ENCODE peak calls at places on chromosomes 11 and 22, in ten cellular contexts. One of them, this sample, is unnamed.

GRCh38 chr22:34390400-34390799 is 470.1 kb upstream of the LARGE1 start:
- DNase-seq in right atrium auricular region: no peak
- DNase-seq in NB4: no peak
- DNase-seq in cardiac fibroblast: no peak
- DNase-seq in RWPE1: no peak
- DNase-seq in MCF 10A: no peak
- DNase-seq in neural crest cell: no peak
- DNase-seq in epithelial cell of esophagus: no peak
- DNase-seq in IMR-90: no peak
- DNase-seq in astrocyte of the spinal cord: no peak
- DNase-seq in this sample: no peak

GRCh38 chr11:41031571-41032060 is 427.8 kb downstream of the LRRC4C start:
- DNase-seq in right atrium auricular region: no peak
- DNase-seq in NB4: no peak
- DNase-seq in cardiac fibroblast: no peak
- DNase-seq in RWPE1: no peak
- DNase-seq in MCF 10A: no peak
- DNase-seq in neural crest cell: no peak
- DNase-seq in epithelial cell of esophagus: no peak
- DNase-seq in IMR-90: no peak
- DNase-seq in astrocyte of the spinal cord: no peak
- DNase-seq in this sample: no peak

GRCh38 chr11:71364176-71364671 is 84.0 kb downstream of the DHCR7 start:
- DNase-seq in right atrium auricular region: no peak
- DNase-seq in NB4: no peak
- DNase-seq in cardiac fibroblast: no peak
- DNase-seq in RWPE1: no peak
- DNase-seq in MCF 10A: no peak
- DNase-seq in neural crest cell: no peak
- DNase-seq in epithelial cell of esophagus: no peak
- DNase-seq in IMR-90: no peak
- DNase-seq in astrocyte of the spinal cord: no peak
- DNase-seq in this sample: no peak

GRCh38 chr11:36071917-36072500 is 128.1 kb downstream of the LDLRAD3 start:
- DNase-seq in right atrium auricular region: no peak
- DNase-seq in NB4: no peak
- DNase-seq in cardiac fibroblast: no peak
- DNase-seq in RWPE1: no peak
- DNase-seq in MCF 10A: no peak
- DNase-seq in neural crest cell: no peak
- DNase-seq in epithelial cell of esophagus: no peak
- DNase-seq in IMR-90: no peak
- DNase-seq in astrocyte of the spinal cord: no peak
- DNase-seq in this sample: no peak

GRCh38 chr11:48168815-48169214 is 47.8 kb upstream of the OR4B1 start:
- DNase-seq in right atrium auricular region: no peak
- DNase-seq in NB4: no peak
- DNase-seq in cardiac fibroblast: no peak
- DNase-seq in RWPE1: no peak
- DNase-seq in MCF 10A: no peak
- DNase-seq in neural crest cell: no peak
- DNase-seq in epithelial cell of esophagus: no peak
- DNase-seq in IMR-90: no peak
- DNase-seq in astrocyte of the spinal cord: no peak
- DNase-seq in this sample: no peak

GRCh38 chr11:47415949-47416472 is 7.6 kb downstream of the SLC39A13 start:
- DNase-seq in right atrium auricular region: peak
- DNase-seq in NB4: no peak
- DNase-seq in cardiac fibroblast: peak
- DNase-seq in RWPE1: peak
- DNase-seq in MCF 10A: peak
- DNase-seq in neural crest cell: no peak
- DNase-seq in epithelial cell of esophagus: peak
- DNase-seq in IMR-90: peak
- DNase-seq in astrocyte of the spinal cord: peak
- DNase-seq in this sample: no peak

GRCh38 chr11:75261902-75262361 is 21.4 kb downstream of the TPBGL start:
- DNase-seq in right atrium auricular region: no peak
- DNase-seq in NB4: no peak
- DNase-seq in cardiac fibroblast: no peak
- DNase-seq in RWPE1: no peak
- DNase-seq in MCF 10A: no peak
- DNase-seq in neural crest cell: no peak
- DNase-seq in epithelial cell of esophagus: no peak
- DNase-seq in IMR-90: no peak
- DNase-seq in astrocyte of the spinal cord: no peak
- DNase-seq in this sample: no peak

GRCh38 chr11:97361812-97362378 is 972.1 kb downstream of the JRKL start:
- DNase-seq in right atrium auricular region: no peak
- DNase-seq in NB4: no peak
- DNase-seq in cardiac fibroblast: peak
- DNase-seq in RWPE1: peak
- DNase-seq in MCF 10A: peak
- DNase-seq in neural crest cell: no peak
- DNase-seq in epithelial cell of esophagus: peak
- DNase-seq in IMR-90: no peak
- DNase-seq in astrocyte of the spinal cord: peak
- DNase-seq in this sample: no peak

GRCh38 chr22:39490966-39491680 is 11.0 kb upstream of the MIEF1 start:
- DNase-seq in right atrium auricular region: no peak
- DNase-seq in NB4: no peak
- DNase-seq in cardiac fibroblast: no peak
- DNase-seq in RWPE1: no peak
- DNase-seq in MCF 10A: no peak
- DNase-seq in neural crest cell: no peak
- DNase-seq in epithelial cell of esophagus: no peak
- DNase-seq in IMR-90: no peak
- DNase-seq in astrocyte of the spinal cord: no peak
- DNase-seq in this sample: no peak

GRCh38 chr22:39488563-39489083 is 13.5 kb upstream of the MIEF1 start:
- DNase-seq in right atrium auricular region: no peak
- DNase-seq in NB4: no peak
- DNase-seq in cardiac fibroblast: no peak
- DNase-seq in RWPE1: no peak
- DNase-seq in MCF 10A: no peak
- DNase-seq in neural crest cell: no peak
- DNase-seq in epithelial cell of esophagus: no peak
- DNase-seq in IMR-90: no peak
- DNase-seq in astrocyte of the spinal cord: no peak
- DNase-seq in this sample: no peak

GRCh38 chr22:39487826-39488520 is 14.1 kb upstream of the MIEF1 start:
- DNase-seq in right atrium auricular region: no peak
- DNase-seq in NB4: no peak
- DNase-seq in cardiac fibroblast: no peak
- DNase-seq in RWPE1: no peak
- DNase-seq in MCF 10A: no peak
- DNase-seq in neural crest cell: no peak
- DNase-seq in epithelial cell of esophagus: no peak
- DNase-seq in IMR-90: no peak
- DNase-seq in astrocyte of the spinal cord: no peak
- DNase-seq in this sample: no peak

GRCh38 chr22:39490135-39490798 is 11.8 kb upstream of the MIEF1 start:
- DNase-seq in right atrium auricular region: peak
- DNase-seq in NB4: peak
- DNase-seq in cardiac fibroblast: peak
- DNase-seq in RWPE1: peak
- DNase-seq in MCF 10A: peak
- DNase-seq in neural crest cell: peak
- DNase-seq in epithelial cell of esophagus: peak
- DNase-seq in IMR-90: peak
- DNase-seq in astrocyte of the spinal cord: peak
- DNase-seq in this sample: no peak

DNA sequence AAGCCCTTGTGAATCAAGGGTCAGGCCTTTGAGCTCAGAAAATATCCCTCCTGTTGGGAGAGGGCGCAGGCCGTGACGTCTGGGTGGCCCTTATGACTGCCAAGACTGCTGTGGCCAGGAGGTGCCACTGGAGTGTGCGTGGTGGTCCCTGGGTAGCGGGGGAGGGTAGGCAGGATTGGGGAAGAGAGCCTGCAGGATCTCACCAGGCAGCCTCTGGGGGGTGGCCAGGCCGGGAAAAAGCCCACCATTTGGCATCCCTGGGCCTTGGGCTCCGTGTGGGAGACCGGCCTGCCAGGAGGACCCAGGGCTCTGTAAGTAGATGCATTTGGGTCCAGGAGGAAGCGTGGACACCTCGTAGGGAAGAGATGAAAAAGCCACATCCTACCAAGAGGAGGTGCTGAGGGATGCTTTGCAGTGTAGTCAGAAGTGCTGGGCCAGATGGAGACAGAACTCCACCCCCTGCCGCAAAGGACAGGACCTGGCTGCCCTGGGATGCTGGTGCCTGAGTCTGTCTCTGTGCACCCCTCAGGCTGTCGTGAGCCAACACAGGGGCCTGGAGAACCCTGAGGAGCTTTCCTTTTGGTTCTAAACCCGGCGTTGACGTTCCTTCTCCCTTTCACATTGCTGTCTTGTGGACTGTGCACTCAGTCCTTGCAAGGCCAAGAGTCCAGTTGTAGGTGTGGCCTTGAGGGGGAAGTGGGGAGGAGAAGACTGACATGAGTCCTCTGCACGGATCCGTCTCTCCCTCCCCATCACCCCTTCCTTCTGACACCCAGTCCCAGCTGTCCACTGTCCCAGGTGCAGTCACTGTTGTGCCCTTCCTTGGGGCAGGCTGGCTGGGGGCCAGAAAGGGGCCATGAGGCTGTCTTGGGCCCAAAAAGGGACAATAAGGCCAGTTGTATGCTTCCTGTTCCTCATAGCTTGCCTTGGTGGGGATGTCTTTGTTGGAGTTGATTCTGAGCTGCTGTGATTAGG is 12.7 kb upstream of the MIEF1 start:
- DNase-seq in right atrium auricular region: no peak
- DNase-seq in NB4: no peak
- DNase-seq in cardiac fibroblast: no peak
- DNase-seq in RWPE1: no peak
- DNase-seq in MCF 10A: no peak
- DNase-seq in neural crest cell: no peak
- DNase-seq in epithelial cell of esophagus: no peak
- DNase-seq in IMR-90: no peak
- DNase-seq in astrocyte of the spinal cord: no peak
- DNase-seq in this sample: no peak
- TF ChIP-seq CTCF in right atrium auricular region: no peak
- TF ChIP-seq CTCF in NB4: no peak
- TF ChIP-seq CTCF in cardiac fibroblast: no peak
- TF ChIP-seq CTCF in RWPE1: no peak
- TF ChIP-seq CTCF in MCF 10A: no peak
- TF ChIP-seq CTCF in neural crest cell: no peak
- TF ChIP-seq CTCF in epithelial cell of esophagus: no peak
- TF ChIP-seq CTCF in IMR-90: no peak
- TF ChIP-seq CTCF in astrocyte of the spinal cord: no peak
- TF ChIP-seq CTCF in this sample: no peak

GRCh38 chr22:49726022-49726681 is 101.5 kb downstream of the BRD1 start:
- DNase-seq in right atrium auricular region: no peak
- DNase-seq in NB4: no peak
- DNase-seq in cardiac fibroblast: no peak
- DNase-seq in RWPE1: no peak
- DNase-seq in MCF 10A: no peak
- DNase-seq in neural crest cell: no peak
- DNase-seq in epithelial cell of esophagus: no peak
- DNase-seq in IMR-90: no peak
- DNase-seq in astrocyte of the spinal cord: no peak
- DNase-seq in this sample: no peak

GRCh38 chr22:49725516-49725915 is 102.2 kb downstream of the BRD1 start:
- DNase-seq in right atrium auricular region: peak
- DNase-seq in NB4: no peak
- DNase-seq in cardiac fibroblast: no peak
- DNase-seq in RWPE1: no peak
- DNase-seq in MCF 10A: no peak
- DNase-seq in neural crest cell: no peak
- DNase-seq in epithelial cell of esophagus: no peak
- DNase-seq in IMR-90: no peak
- DNase-seq in astrocyte of the spinal cord: no peak
- DNase-seq in this sample: no peak

GRCh38 chr22:49723478-49724029 is 104.1 kb downstream of the BRD1 start:
- DNase-seq in right atrium auricular region: peak
- DNase-seq in NB4: no peak
- DNase-seq in cardiac fibroblast: no peak
- DNase-seq in RWPE1: no peak
- DNase-seq in MCF 10A: no peak
- DNase-seq in neural crest cell: no peak
- DNase-seq in epithelial cell of esophagus: no peak
- DNase-seq in IMR-90: no peak
- DNase-seq in astrocyte of the spinal cord: no peak
- DNase-seq in this sample: no peak

GRCh38 chr22:49724030-49724892 is 103.4 kb downstream of the BRD1 start:
- DNase-seq in right atrium auricular region: peak
- DNase-seq in NB4: no peak
- DNase-seq in cardiac fibroblast: no peak
- DNase-seq in RWPE1: no peak
- DNase-seq in MCF 10A: no peak
- DNase-seq in neural crest cell: no peak
- DNase-seq in epithelial cell of esophagus: no peak
- DNase-seq in IMR-90: no peak
- DNase-seq in astrocyte of the spinal cord: no peak
- DNase-seq in this sample: no peak

DNA sequence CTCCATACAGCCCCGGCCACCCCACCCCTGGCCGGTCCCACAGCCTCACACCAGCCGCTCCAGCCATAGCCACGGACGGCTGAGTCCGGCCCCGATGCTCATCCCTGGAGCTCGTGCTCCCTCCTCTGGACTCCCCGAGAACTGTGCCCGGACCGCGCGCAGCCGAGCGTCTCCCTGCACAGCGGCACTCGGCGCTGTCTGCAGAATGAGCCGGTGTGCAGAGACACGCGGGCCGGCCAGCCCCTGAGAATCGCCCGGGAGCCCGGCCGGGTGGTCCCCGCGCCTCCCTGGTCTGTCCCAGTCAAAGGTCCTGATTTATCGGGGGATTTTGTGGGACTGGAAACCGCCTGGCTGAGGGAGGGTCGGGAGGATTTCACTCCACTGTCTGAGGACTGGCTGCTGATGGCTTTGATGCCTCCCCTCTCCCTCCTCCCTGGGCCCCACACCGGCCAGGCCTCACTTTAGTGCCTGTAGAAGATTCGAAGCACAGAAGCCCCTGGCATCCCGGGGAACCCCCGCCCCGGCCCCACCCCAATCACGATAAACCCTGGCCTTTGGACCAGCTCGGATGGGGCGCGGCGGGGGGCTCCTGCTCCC is 102.7 kb downstream of the BRD1 start:
- DNase-seq in right atrium auricular region: peak
- DNase-seq in NB4: peak
- DNase-seq in cardiac fibroblast: peak
- DNase-seq in RWPE1: peak
- DNase-seq in MCF 10A: no peak
- DNase-seq in neural crest cell: peak
- DNase-seq in epithelial cell of esophagus: peak
- DNase-seq in IMR-90: peak
- DNase-seq in astrocyte of the spinal cord: peak
- DNase-seq in this sample: peak
- TF ChIP-seq CTCF in right atrium auricular region: peak
- TF ChIP-seq CTCF in NB4: peak
- TF ChIP-seq CTCF in cardiac fibroblast: peak
- TF ChIP-seq CTCF in RWPE1: no peak
- TF ChIP-seq CTCF in MCF 10A: no peak
- TF ChIP-seq CTCF in neural crest cell: peak
- TF ChIP-seq CTCF in epithelial cell of esophagus: peak
- TF ChIP-seq CTCF in IMR-90: peak
- TF ChIP-seq CTCF in astrocyte of the spinal cord: peak
- TF ChIP-seq CTCF in this sample: peak

GRCh38 chr11:123700774-123701173 is 40.7 kb downstream of the ZNF202 start:
- DNase-seq in right atrium auricular region: no peak
- DNase-seq in NB4: peak
- DNase-seq in cardiac fibroblast: no peak
- DNase-seq in RWPE1: no peak
- DNase-seq in MCF 10A: peak
- DNase-seq in neural crest cell: no peak
- DNase-seq in epithelial cell of esophagus: peak
- DNase-seq in IMR-90: no peak
- DNase-seq in astrocyte of the spinal cord: no peak
- DNase-seq in this sample: no peak

GRCh38 chr11:123690490-123690889 is 36.1 kb upstream of the SCN3B start:
- DNase-seq in right atrium auricular region: no peak
- DNase-seq in NB4: no peak
- DNase-seq in cardiac fibroblast: peak
- DNase-seq in RWPE1: peak
- DNase-seq in MCF 10A: peak
- DNase-seq in neural crest cell: no peak
- DNase-seq in epithelial cell of esophagus: peak
- DNase-seq in IMR-90: peak
- DNase-seq in astrocyte of the spinal cord: peak
- DNase-seq in this sample: no peak

GRCh38 chr11:123694551-123694950 is 40.1 kb upstream of the SCN3B start:
- DNase-seq in right atrium auricular region: no peak
- DNase-seq in NB4: peak
- DNase-seq in cardiac fibroblast: peak
- DNase-seq in RWPE1: no peak
- DNase-seq in MCF 10A: no peak
- DNase-seq in neural crest cell: no peak
- DNase-seq in epithelial cell of esophagus: peak
- DNase-seq in IMR-90: no peak
- DNase-seq in astrocyte of the spinal cord: no peak
- DNase-seq in this sample: no peak

GRCh38 chr11:123702137-123702536 is 39.3 kb downstream of the ZNF202 start:
- DNase-seq in right atrium auricular region: no peak
- DNase-seq in NB4: peak
- DNase-seq in cardiac fibroblast: peak
- DNase-seq in RWPE1: no peak
- DNase-seq in MCF 10A: no peak
- DNase-seq in neural crest cell: no peak
- DNase-seq in epithelial cell of esophagus: no peak
- DNase-seq in IMR-90: no peak
- DNase-seq in astrocyte of the spinal cord: no peak
- DNase-seq in this sample: no peak

GRCh38 chr11:123696183-123696582 is 41.8 kb upstream of the SCN3B start:
- DNase-seq in right atrium auricular region: no peak
- DNase-seq in NB4: no peak
- DNase-seq in cardiac fibroblast: peak
- DNase-seq in RWPE1: no peak
- DNase-seq in MCF 10A: peak
- DNase-seq in neural crest cell: no peak
- DNase-seq in epithelial cell of esophagus: peak
- DNase-seq in IMR-90: no peak
- DNase-seq in astrocyte of the spinal cord: no peak
- DNase-seq in this sample: no peak
- TF ChIP-seq CTCF in right atrium auricular region: no peak
- TF ChIP-seq CTCF in NB4: no peak
- TF ChIP-seq CTCF in cardiac fibroblast: no peak
- TF ChIP-seq CTCF in RWPE1: no peak
- TF ChIP-seq CTCF in MCF 10A: no peak
- TF ChIP-seq CTCF in neural crest cell: peak
- TF ChIP-seq CTCF in epithelial cell of esophagus: no peak
- TF ChIP-seq CTCF in IMR-90: peak
- TF ChIP-seq CTCF in astrocyte of the spinal cord: no peak
- TF ChIP-seq CTCF in this sample: no peak

GRCh38 chr11:134253189-134253993 is at the start of the genes ACAD8 and THYN1:
- DNase-seq in right atrium auricular region: peak
- DNase-seq in NB4: peak
- DNase-seq in cardiac fibroblast: peak
- DNase-seq in RWPE1: peak
- DNase-seq in MCF 10A: peak
- DNase-seq in neural crest cell: peak
- DNase-seq in epithelial cell of esophagus: peak
- DNase-seq in IMR-90: peak
- DNase-seq in astrocyte of the spinal cord: peak
- DNase-seq in this sample: peak
- TF ChIP-seq CTCF in right atrium auricular region: peak
- TF ChIP-seq CTCF in NB4: no peak
- TF ChIP-seq CTCF in cardiac fibroblast: no peak
- TF ChIP-seq CTCF in RWPE1: no peak
- TF ChIP-seq CTCF in MCF 10A: no peak
- TF ChIP-seq CTCF in neural crest cell: peak
- TF ChIP-seq CTCF in epithelial cell of esophagus: no peak
- TF ChIP-seq CTCF in IMR-90: no peak
- TF ChIP-seq CTCF in astrocyte of the spinal cord: no peak
- TF ChIP-seq CTCF in this sample: peak